ENCODE peak calls at places on chromosomes 3 and 15, in nine cellular contexts. One of them, this sample, is unnamed.

GRCh38 chr3:136802481-136802996 is 16.4 kb upstream of the SLC35G2 start:
- DNase-seq in glutamatergic neuron: no peak
- DNase-seq in NB4: no peak
- DNase-seq in astrocyte of the cerebellum: no peak
- DNase-seq in left lung: no peak
- DNase-seq in body of pancreas: peak; percentile 14
- DNase-seq in GM10248: no peak
- DNase-seq in astrocyte: peak; percentile 43
- DNase-seq in HepG2: no peak
- DNase-seq in this sample: no peak

GRCh38 chr15:68599560-68600071 is 20.8 kb downstream of the CORO2B start:
- DNase-seq in body of pancreas: peak; percentile 48
- DNase-seq in astrocyte: peak; percentile 77
- DNase-seq in HepG2: no peak
- DNase-seq in left lung: no peak
- DNase-seq in astrocyte of the cerebellum: no peak
- DNase-seq in glutamatergic neuron: peak; percentile 87
- DNase-seq in NB4: no peak
- DNase-seq in GM10248: no peak
- DNase-seq in this sample: peak; percentile 91

GRCh38 chr3:49173116-49173791 is 1.9 kb downstream of the KLHDC8B start:
- DNase-seq in astrocyte: no peak
- DNase-seq in HepG2: peak; percentile 41
- DNase-seq in NB4: no peak
- DNase-seq in GM10248: no peak
- DNase-seq in body of pancreas: peak; percentile 44
- DNase-seq in astrocyte of the cerebellum: no peak
- DNase-seq in glutamatergic neuron: peak; percentile 62
- DNase-seq in left lung: no peak
- DNase-seq in this sample: no peak

GRCh38 chr3:182794455-182794773 is 1.1 kb downstream of the ATP11B start:
- DNase-seq in astrocyte: no peak
- DNase-seq in astrocyte of the cerebellum: no peak
- DNase-seq in HepG2: no peak
- DNase-seq in GM10248: no peak
- DNase-seq in body of pancreas: no peak
- DNase-seq in NB4: no peak
- DNase-seq in glutamatergic neuron: no peak
- DNase-seq in left lung: no peak
- DNase-seq in this sample: no peak

GRCh38 chr3:195850857-195851531 is 39.3 kb upstream of the MUC4 start:
- DNase-seq in astrocyte: peak; percentile 68
- DNase-seq in NB4: peak; percentile 89
- DNase-seq in left lung: peak; percentile 86
- DNase-seq in astrocyte of the cerebellum: peak; percentile 86
- DNase-seq in body of pancreas: peak; percentile 93
- DNase-seq in HepG2: peak; percentile 86
- DNase-seq in glutamatergic neuron: peak; percentile 88
- DNase-seq in GM10248: peak; percentile 92
- DNase-seq in this sample: peak; percentile 85

GRCh38 chr3:28053759-28054158 is 187.7 kb upstream of the CMC1 start:
- DNase-seq in body of pancreas: no peak
- DNase-seq in HepG2: no peak
- DNase-seq in astrocyte of the cerebellum: no peak
- DNase-seq in glutamatergic neuron: no peak
- DNase-seq in left lung: no peak
- DNase-seq in GM10248: no peak
- DNase-seq in NB4: no peak
- DNase-seq in astrocyte: peak; percentile 37
- DNase-seq in this sample: peak; percentile 18

GRCh38 chr3:40499952-40500351 is 5.9 kb upstream of the ZNF620 start:
- DNase-seq in astrocyte: no peak
- DNase-seq in astrocyte of the cerebellum: no peak
- DNase-seq in NB4: no peak
- DNase-seq in HepG2: no peak
- DNase-seq in left lung: no peak
- DNase-seq in GM10248: no peak
- DNase-seq in glutamatergic neuron: no peak
- DNase-seq in body of pancreas: no peak
- DNase-seq in this sample: no peak

GRCh38 chr3:194384569-194385001 is 14.5 kb downstream of the GP5 start:
- DNase-seq in NB4: no peak
- DNase-seq in glutamatergic neuron: no peak
- DNase-seq in HepG2: no peak
- DNase-seq in body of pancreas: no peak
- DNase-seq in left lung: no peak
- DNase-seq in GM10248: no peak
- DNase-seq in astrocyte: no peak
- DNase-seq in astrocyte of the cerebellum: no peak
- DNase-seq in this sample: no peak

DNA sequence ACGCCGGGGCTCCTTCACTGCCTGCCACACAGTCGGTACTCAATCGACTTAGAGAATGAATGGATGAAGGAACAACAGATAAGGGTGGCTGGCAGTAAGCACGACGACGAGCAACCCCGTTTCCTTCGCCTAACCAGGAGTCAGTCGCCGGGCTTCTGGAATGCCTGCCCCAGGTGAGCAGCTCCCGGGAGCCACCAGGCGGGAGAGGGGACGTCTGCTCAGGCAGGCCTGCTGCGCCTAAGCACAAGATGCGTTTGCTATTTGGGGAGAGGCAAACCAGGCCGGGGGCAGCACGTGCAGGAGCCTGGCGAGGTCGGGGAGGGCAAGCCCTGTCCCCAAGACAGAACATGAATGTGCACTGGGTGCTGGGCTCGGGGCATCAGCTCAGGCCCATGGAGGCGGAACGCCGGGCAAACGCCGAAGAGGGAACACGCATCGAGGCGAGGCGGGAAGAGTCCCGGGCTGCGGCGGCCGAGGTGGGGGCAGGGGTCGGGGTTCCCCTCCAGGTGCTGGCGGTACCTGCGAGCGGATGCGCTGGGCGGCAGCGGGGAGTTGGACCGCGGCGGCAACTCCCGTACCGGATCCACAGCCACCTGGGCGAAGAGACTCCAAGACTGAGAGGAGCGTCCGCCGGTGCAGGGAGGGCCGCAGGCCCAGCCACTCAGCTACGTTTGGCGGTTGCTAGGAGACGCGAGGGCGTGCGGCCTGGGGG is at the start of gene CFAP92:
- DNase-seq in body of pancreas: peak; percentile 94
- DNase-seq in NB4: no peak
- DNase-seq in astrocyte of the cerebellum: no peak
- DNase-seq in astrocyte: peak; percentile 36
- DNase-seq in HepG2: no peak
- DNase-seq in glutamatergic neuron: peak; percentile 91
- DNase-seq in GM10248: peak; percentile 94
- DNase-seq in left lung: peak; percentile 93
- DNase-seq in this sample: peak; percentile 29
- TF ChIP-seq CTCF in body of pancreas: no peak
- TF ChIP-seq CTCF in NB4: no peak
- TF ChIP-seq CTCF in astrocyte of the cerebellum: no peak
- TF ChIP-seq CTCF in astrocyte: no peak
- TF ChIP-seq CTCF in HepG2: no peak
- TF ChIP-seq CTCF in glutamatergic neuron: no peak
- TF ChIP-seq CTCF in GM10248: no peak
- TF ChIP-seq CTCF in left lung: no peak
- TF ChIP-seq CTCF in this sample: no peak

GRCh38 chr15:29568840-29569532 is 253.3 kb downstream of the TJP1 start:
- DNase-seq in GM10248: no peak
- DNase-seq in body of pancreas: peak; percentile 78
- DNase-seq in astrocyte of the cerebellum: no peak
- DNase-seq in glutamatergic neuron: peak; percentile 32
- DNase-seq in NB4: peak; percentile 7
- DNase-seq in HepG2: peak; percentile 23
- DNase-seq in left lung: no peak
- DNase-seq in astrocyte: no peak
- DNase-seq in this sample: no peak
- TF ChIP-seq CTCF in GM10248: no peak
- TF ChIP-seq CTCF in body of pancreas: peak; percentile 34
- TF ChIP-seq CTCF in astrocyte of the cerebellum: peak; percentile 30
- TF ChIP-seq CTCF in glutamatergic neuron: no peak
- TF ChIP-seq CTCF in NB4: no peak
- TF ChIP-seq CTCF in HepG2: peak; percentile 5
- TF ChIP-seq CTCF in left lung: no peak
- TF ChIP-seq CTCF in astrocyte: no peak
- TF ChIP-seq CTCF in this sample: peak; percentile 31

GRCh38 chr3:71030748-71031147 is 552.8 kb downstream of the FOXP1 start:
- DNase-seq in astrocyte of the cerebellum: no peak
- DNase-seq in glutamatergic neuron: no peak
- DNase-seq in body of pancreas: no peak
- DNase-seq in NB4: no peak
- DNase-seq in astrocyte: no peak
- DNase-seq in left lung: no peak
- DNase-seq in GM10248: no peak
- DNase-seq in HepG2: no peak
- DNase-seq in this sample: no peak
- TF ChIP-seq CTCF in astrocyte of the cerebellum: no peak
- TF ChIP-seq CTCF in glutamatergic neuron: no peak
- TF ChIP-seq CTCF in body of pancreas: no peak
- TF ChIP-seq CTCF in NB4: no peak
- TF ChIP-seq CTCF in astrocyte: no peak
- TF ChIP-seq CTCF in left lung: no peak
- TF ChIP-seq CTCF in GM10248: no peak
- TF ChIP-seq CTCF in HepG2: no peak
- TF ChIP-seq CTCF in this sample: no peak

DNA sequence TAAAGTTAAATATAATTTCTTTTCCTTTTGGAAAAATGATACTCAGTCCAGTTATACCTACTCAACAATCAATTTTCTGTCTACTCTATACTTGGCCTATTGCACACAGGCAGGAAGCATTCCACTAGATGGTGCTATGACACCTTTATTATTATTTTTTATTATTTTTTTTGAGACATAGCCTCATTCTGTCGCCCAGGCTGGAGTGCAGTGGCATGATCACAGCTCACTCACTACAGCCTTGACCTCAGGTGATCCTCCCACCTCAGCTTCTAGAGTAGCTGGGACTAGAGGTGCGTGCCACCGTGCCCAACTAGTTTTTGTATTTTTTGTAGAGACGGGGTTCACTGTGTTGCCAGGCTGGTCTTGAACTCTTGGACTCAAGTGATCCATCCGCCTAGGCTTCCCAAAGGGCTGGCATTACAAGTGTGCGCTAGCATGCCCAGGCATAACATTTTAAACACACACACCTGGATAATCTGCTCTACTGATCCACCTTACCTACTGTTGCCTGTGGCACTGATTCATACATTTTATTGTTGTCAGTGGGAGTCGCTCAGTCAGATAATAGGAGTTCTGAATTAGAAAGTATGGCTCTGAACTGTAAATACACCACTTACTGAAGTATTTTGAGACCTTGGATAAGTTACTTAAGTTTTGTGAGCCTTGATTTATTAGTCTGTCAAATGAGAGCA is 56.2 kb downstream of the EIF3J start:
- DNase-seq in NB4: peak; percentile 15
- DNase-seq in GM10248: no peak
- DNase-seq in astrocyte of the cerebellum: no peak
- DNase-seq in HepG2: no peak
- DNase-seq in astrocyte: no peak
- DNase-seq in glutamatergic neuron: no peak
- DNase-seq in left lung: no peak
- DNase-seq in body of pancreas: no peak
- DNase-seq in this sample: peak; percentile 9
- TF ChIP-seq CTCF in NB4: peak; percentile 39
- TF ChIP-seq CTCF in GM10248: peak; percentile 32
- TF ChIP-seq CTCF in astrocyte of the cerebellum: peak; percentile 51
- TF ChIP-seq CTCF in HepG2: peak; percentile 22
- TF ChIP-seq CTCF in astrocyte: peak; percentile 62
- TF ChIP-seq CTCF in glutamatergic neuron: peak; percentile 34
- TF ChIP-seq CTCF in left lung: peak; percentile 23
- TF ChIP-seq CTCF in body of pancreas: peak; percentile 11
- TF ChIP-seq CTCF in this sample: peak; percentile 80

DNA sequence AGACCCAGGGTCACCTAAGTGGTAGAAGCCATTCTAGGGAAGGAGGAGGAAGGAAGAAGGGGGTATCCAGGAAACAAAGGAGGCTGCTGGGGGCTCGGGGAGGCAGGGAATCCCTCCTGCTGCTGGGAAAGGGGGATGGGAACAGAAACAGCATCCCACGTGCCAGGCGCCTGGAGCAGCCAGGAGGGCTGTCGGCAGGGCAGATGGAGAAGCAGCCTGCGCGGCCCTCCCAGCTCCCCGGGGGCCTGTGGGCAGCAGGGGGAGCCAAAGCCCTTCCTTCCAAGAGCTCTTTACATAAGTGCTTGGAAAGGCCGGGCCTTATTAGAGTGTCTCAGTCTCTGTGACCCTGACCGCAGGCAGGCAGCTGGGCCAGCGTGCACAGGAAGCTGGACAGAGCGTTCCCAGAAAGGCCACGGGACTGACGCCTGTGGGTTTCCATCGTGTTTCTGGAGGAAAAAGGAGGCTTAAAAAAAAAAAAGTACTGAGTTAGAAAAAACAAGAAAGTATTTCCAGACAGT is 24.8 kb downstream of the LOXL1 start:
- DNase-seq in body of pancreas: peak; percentile 96
- DNase-seq in GM10248: peak; percentile 78
- DNase-seq in astrocyte: peak; percentile 98
- DNase-seq in HepG2: peak; percentile 83
- DNase-seq in glutamatergic neuron: peak; percentile 95
- DNase-seq in NB4: peak; percentile 90
- DNase-seq in left lung: peak; percentile 94
- DNase-seq in astrocyte of the cerebellum: peak; percentile 97
- DNase-seq in this sample: peak; percentile 96
- TF ChIP-seq CTCF in body of pancreas: peak; percentile 57
- TF ChIP-seq CTCF in GM10248: peak; percentile 78
- TF ChIP-seq CTCF in astrocyte: peak; percentile 64
- TF ChIP-seq CTCF in HepG2: peak; percentile 90
- TF ChIP-seq CTCF in glutamatergic neuron: peak; percentile 40
- TF ChIP-seq CTCF in NB4: peak; percentile 72
- TF ChIP-seq CTCF in left lung: peak; percentile 78
- TF ChIP-seq CTCF in astrocyte of the cerebellum: peak; percentile 82
- TF ChIP-seq CTCF in this sample: peak; percentile 91

GRCh38 chr15:22988811-22989210 is 8.6 kb upstream of the CYFIP1 start:
- DNase-seq in body of pancreas: no peak
- DNase-seq in astrocyte of the cerebellum: no peak
- DNase-seq in glutamatergic neuron: no peak
- DNase-seq in left lung: no peak
- DNase-seq in NB4: no peak
- DNase-seq in GM10248: no peak
- DNase-seq in HepG2: no peak
- DNase-seq in astrocyte: no peak
- DNase-seq in this sample: no peak

GRCh38 chr15:22992026-22992331 is 11.8 kb upstream of the CYFIP1 start:
- DNase-seq in glutamatergic neuron: no peak
- DNase-seq in body of pancreas: no peak
- DNase-seq in NB4: no peak
- DNase-seq in astrocyte of the cerebellum: no peak
- DNase-seq in GM10248: no peak
- DNase-seq in HepG2: no peak
- DNase-seq in left lung: no peak
- DNase-seq in astrocyte: no peak
- DNase-seq in this sample: no peak

GRCh38 chr15:22995786-22996185 is 15.6 kb upstream of the CYFIP1 start:
- DNase-seq in NB4: no peak
- DNase-seq in left lung: no peak
- DNase-seq in astrocyte of the cerebellum: no peak
- DNase-seq in astrocyte: no peak
- DNase-seq in body of pancreas: no peak
- DNase-seq in glutamatergic neuron: no peak
- DNase-seq in HepG2: no peak
- DNase-seq in GM10248: no peak
- DNase-seq in this sample: no peak

GRCh38 chr15:22989576-22990477 is 9.7 kb upstream of the CYFIP1 start:
- DNase-seq in left lung: no peak
- DNase-seq in body of pancreas: peak; percentile 48
- DNase-seq in astrocyte: no peak
- DNase-seq in GM10248: no peak
- DNase-seq in glutamatergic neuron: no peak
- DNase-seq in astrocyte of the cerebellum: no peak
- DNase-seq in HepG2: no peak
- DNase-seq in NB4: peak; percentile 8
- DNase-seq in this sample: no peak
- TF ChIP-seq CTCF in left lung: no peak
- TF ChIP-seq CTCF in body of pancreas: no peak
- TF ChIP-seq CTCF in astrocyte: no peak
- TF ChIP-seq CTCF in GM10248: no peak
- TF ChIP-seq CTCF in glutamatergic neuron: no peak
- TF ChIP-seq CTCF in astrocyte of the cerebellum: no peak
- TF ChIP-seq CTCF in HepG2: peak; percentile 33
- TF ChIP-seq CTCF in NB4: no peak
- TF ChIP-seq CTCF in this sample: no peak